ENCODE peak calls at places on chromosomes 2 and 18, in five cellular contexts. S is activated T-cell treated with anti-CD3 and anti-CD28 coated beads for 24 hours, D is lung, K is HEK293T, J is A172. R is an unnamed sample.

GRCh38 chr2:219362524-219363164 is 25.1 kb downstream of the DNPEP start:
- DNase-seq in S (no peak), D (peak), K (no peak), J (peak), R (peak)

GRCh38 chr2:84427235-84428138 is 31.6 kb downstream of the SUCLG1 start:
- DNase-seq in S (no peak), D (no peak), K (no peak), J (no peak), R (peak)

GRCh38 chr2:85851253-85851955 is 37.4 kb downstream of the ST3GAL5 start:
- DNase-seq in S (no peak), D (no peak), K (no peak), J (peak), R (no peak)

GRCh38 chr2:171575606-171576005 is 53.3 kb downstream of the CYBRD1 start:
- DNase-seq in S (no peak), D (peak), K (no peak), J (no peak), R (no peak)

GRCh38 chr2:234240917-234241316 is 190.4 kb downstream of the SPP2 start:
- DNase-seq in S (no peak), D (no peak), K (no peak), J (peak), R (peak)

GRCh38 chr2:102082591-102083586 is 59.7 kb upstream of the IL1R1 start:
- DNase-seq in S (peak), D (peak), K (no peak), J (no peak), R (no peak)

GRCh38 chr18:46322941-46323340 is 218.8 kb downstream of the HAUS1 start:
- DNase-seq in S (no peak), D (no peak), K (no peak), J (no peak), R (no peak)

GRCh38 chr2:84942964-84943421 is 28.0 kb upstream of the KCMF1 start:
- DNase-seq in S (no peak), D (no peak), K (no peak), J (no peak), R (no peak)

GRCh38 chr2:128630974-128631697 is 312.5 kb upstream of the HS6ST1 start:
- DNase-seq in S (no peak), D (no peak), K (no peak), J (no peak), R (no peak)

GRCh38 chr18:79246309-79247108 is 149.2 kb upstream of the NFATC1 start:
- DNase-seq in S (peak), D (peak), K (peak), J (peak), R (peak)

GRCh38 chr2:242032780-242033656 is 163.5 kb downstream of the RTP5 start:
- DNase-seq in S (no peak), D (no peak), K (no peak), J (no peak), R (no peak)

GRCh38 chr18:57212678-57213077 is 65.8 kb downstream of the BOD1L2 start:
- DNase-seq in S (no peak), D (no peak), K (no peak), J (no peak), R (no peak)

GRCh38 chr2:26767894-26768487 is 3.9 kb downstream of the SLC35F6 start:
- DNase-seq in S (no peak), D (no peak), K (no peak), J (no peak), R (no peak)

R was measured in AG09309.